ENCODE peak calls at places on chromosomes 2 and 18, in four cellular contexts. I, X, C and V are unnamed samples.
A peak's percentile ranks its signal among the peaks of the same experiment; 100 is the strongest.

GRCh38 chr18:1302861-1303260 is 398.2 kb downstream of the ADCYAP1 start:
- DNase-seq in I (no peak), X (no peak), C (no peak), V (no peak)

GRCh38 chr2:11873766-11874165 is 127.3 kb downstream of the LPIN1 start:
- DNase-seq in I (no peak), X (no peak), C (no peak), V (no peak)

GRCh38 chr2:156110890-156111289 is 221.6 kb downstream of the NR4A2 start:
- DNase-seq in I (no peak), X (peak; percentile 24), C (peak; percentile 11), V (no peak)

GRCh38 chr2:240920783-240921231 is 14.7 kb downstream of the CROCC2 start:
- DNase-seq in I (no peak), X (no peak), C (no peak), V (no peak)

GRCh38 chr18:35513181-35513932 is 15.6 kb upstream of the INO80C start:
- DNase-seq in I (no peak), X (no peak), C (no peak), V (no peak)

GRCh38 chr18:25351280-25351772 is 640 bp downstream of the ZNF521 start:
- DNase-seq in I (no peak), X (no peak), C (no peak), V (no peak)

GRCh38 chr2:191567229-191567628 is 110.7 kb upstream of the NABP1 start:
- DNase-seq in I (no peak), X (no peak), C (no peak), V (no peak)

GRCh38 chr18:43543236-43543635 is 265.9 kb upstream of the SYT4 start:
- DNase-seq in I (no peak), X (no peak), C (no peak), V (no peak)

GRCh38 chr2:1739322-1739957 is 4.9 kb downstream of the PXDN start:
- DNase-seq in I (no peak), X (no peak), C (no peak), V (no peak)

GRCh38 chr2:31414601-31415241 is at the start of gene XDH:
- DNase-seq in I (no peak), X (no peak), C (no peak), V (no peak)
- TF ChIP-seq CEBPB in I (no peak), X (no peak), C (no peak), V (no peak)

GRCh38 chr2:217861334-217861877 is 141.4 kb downstream of the TNS1 start:
- DNase-seq in I (no peak), X (no peak), C (no peak), V (no peak)

GRCh38 chr2:217856871-217857270 is 145.9 kb downstream of the TNS1 start:
- DNase-seq in I (no peak), X (no peak), C (no peak), V (no peak)

GRCh38 chr2:217857624-217858506 is 144.9 kb downstream of the TNS1 start:
- DNase-seq in I (no peak), X (no peak), C (no peak), V (no peak)

GRCh38 chr2:217859926-217860325 is 142.9 kb downstream of the TNS1 start:
- DNase-seq in I (no peak), X (no peak), C (no peak), V (no peak)

GRCh38 chr2:217858519-217859466 is 144.0 kb downstream of the TNS1 start:
- DNase-seq in I (no peak), X (peak; percentile 16), C (peak; percentile 29), V (no peak)
- TF ChIP-seq HDAC6 in I (no peak), X (no peak), C (no peak), V (no peak)

GRCh38 chr2:220077488-220077887 is 450.1 kb downstream of the SLC4A3 start:
- DNase-seq in I (no peak), X (no peak), C (no peak), V (no peak)
- TF ChIP-seq RAD21 in I (no peak), X (no peak), C (no peak), V (no peak)

GRCh38 chr2:173651891-173652290 is 297.2 kb downstream of the CDCA7 start:
- DNase-seq in I (no peak), X (no peak), C (no peak), V (no peak)

GRCh38 chr2:173653427-173653795 is 298.7 kb downstream of the CDCA7 start:
- DNase-seq in I (no peak), X (no peak), C (no peak), V (no peak)

GRCh38 chr2:173654146-173654895 is 299.6 kb downstream of the CDCA7 start:
- DNase-seq in I (no peak), X (no peak), C (no peak), V (no peak)

GRCh38 chr2:173652311-173652710 is 297.6 kb downstream of the CDCA7 start:
- DNase-seq in I (no peak), X (peak; percentile 46), C (no peak), V (no peak)

DNA sequence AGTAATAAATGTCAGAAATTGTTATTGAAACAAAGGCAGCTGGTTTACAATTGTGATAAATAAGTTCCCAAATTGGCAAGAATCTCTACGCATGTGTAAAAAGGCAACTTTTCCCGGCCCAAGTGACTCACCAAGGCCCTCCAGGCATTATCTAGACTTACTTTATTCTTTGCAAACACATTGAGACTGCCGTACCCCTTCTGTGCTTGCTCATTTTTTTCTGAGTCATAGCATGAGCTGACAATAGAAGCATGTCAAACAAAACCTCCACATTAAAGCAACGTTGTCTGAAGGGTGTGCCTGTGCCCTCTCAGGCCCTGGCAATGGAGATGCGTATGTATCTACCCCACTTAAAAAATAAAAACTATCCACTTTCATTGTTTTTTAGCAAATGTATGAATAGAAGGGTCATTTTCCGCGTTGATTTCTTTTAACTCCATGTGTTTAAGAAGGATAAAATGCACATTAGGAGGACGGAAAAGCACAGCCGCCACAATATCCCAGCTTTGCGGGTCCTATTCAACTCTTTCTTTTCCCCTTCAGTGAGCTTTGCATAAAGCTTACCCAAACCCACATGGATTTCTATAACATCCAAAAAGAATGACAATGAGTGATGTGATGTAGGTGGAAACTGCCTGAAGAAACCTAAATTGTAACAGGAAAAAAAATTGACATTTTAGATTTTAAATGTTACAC is 298.2 kb downstream of the CDCA7 start:
- DNase-seq in I (no peak), X (peak; percentile 64), C (no peak), V (no peak)
- TF ChIP-seq CEBPB in I (no peak), X (no peak), C (no peak), V (no peak)

GRCh38 chr2:112156152-112156986 is 18.2 kb downstream of the FBLN7 start:
- DNase-seq in I (no peak), X (peak; percentile 39), C (no peak), V (no peak)
- TF ChIP-seq HDAC6 in I (no peak), X (no peak), C (no peak), V (no peak)

GRCh38 chr2:36178384-36178783 is 177.2 kb upstream of the CRIM1 start:
- DNase-seq in I (no peak), X (no peak), C (no peak), V (no peak)
- TF ChIP-seq RAD21 in I (no peak), X (no peak), C (no peak), V (no peak)

DNA sequence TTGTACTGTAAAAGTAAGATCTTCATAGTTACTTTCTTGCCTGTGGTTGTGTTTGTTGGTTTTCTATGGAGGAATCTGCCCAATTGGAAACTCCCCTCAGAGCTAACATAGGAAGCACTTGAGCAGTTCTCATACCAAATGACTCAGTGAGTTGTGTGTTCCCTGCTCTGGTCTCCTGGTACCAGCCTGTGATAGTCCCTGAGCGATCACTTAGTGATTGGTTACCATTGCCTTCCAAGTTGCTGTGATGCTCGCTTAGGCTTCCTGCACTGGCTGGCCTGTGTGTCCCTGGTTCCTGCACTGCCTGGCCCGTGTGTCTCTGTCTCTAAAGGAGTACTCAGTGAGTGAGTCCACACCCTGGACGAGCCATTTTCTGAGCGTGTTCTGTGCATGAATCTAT is 133.0 kb downstream of the MAP4K4 start:
- DNase-seq in I (no peak), X (no peak), C (no peak), V (no peak)
- TF ChIP-seq CEBPB in I (no peak), X (no peak), C (no peak), V (no peak)

DNA sequence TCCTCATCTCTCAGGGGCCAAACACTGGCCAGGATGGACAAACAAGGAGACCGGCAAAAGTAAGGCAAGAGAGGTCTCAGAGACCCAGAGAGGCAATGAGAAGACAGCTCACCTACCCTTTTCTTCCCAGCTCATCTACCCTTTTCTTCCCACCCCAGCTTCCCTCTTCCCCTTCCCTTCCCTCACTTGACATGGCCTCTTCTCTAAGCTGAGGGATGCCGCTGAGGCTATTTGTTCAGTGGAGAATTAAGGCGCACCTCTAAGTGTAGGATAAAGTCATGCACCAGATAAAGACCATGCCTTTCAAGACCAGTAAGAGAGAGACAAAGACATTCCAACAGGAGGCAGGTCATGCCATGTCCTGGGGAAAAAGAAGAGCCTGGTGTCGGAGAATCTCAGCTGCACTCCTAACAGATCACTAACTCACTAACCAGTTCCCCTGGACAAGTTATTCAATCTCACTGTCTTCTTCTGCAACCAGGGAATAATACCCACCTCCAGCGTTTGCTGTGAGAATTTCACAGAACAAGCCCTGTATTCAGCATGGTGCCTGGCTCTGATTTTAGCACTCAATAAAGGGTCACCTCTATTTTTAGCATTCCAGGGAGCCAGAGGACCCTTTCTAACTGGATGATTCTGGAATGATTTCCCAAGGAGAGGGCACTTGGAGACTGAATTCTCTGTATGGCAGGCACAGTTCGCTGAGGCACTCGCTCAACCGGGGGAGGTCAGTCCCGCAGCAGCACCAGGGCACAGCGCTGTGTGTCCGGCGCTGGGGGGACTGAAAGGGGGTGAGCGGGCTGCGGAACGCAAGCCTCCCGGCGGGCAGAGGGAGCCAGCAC is 3.0 kb upstream of the FOSL2 start:
- DNase-seq in I (no peak), X (no peak), C (peak; percentile 24), V (no peak)
- TF ChIP-seq HDAC6 in I (no peak), X (no peak), C (no peak), V (no peak)

GRCh38 chr2:224085246-224085645 is 46.2 kb upstream of the SERPINE2 start:
- DNase-seq in I (no peak), X (peak; percentile 23), C (no peak), V (no peak)
- TF ChIP-seq RAD21 in I (no peak), X (no peak), C (no peak), V (no peak)

GRCh38 chr2:139645617-139646016 is 865.4 kb upstream of the NXPH2 start:
- DNase-seq in I (no peak), X (no peak), C (no peak), V (no peak)

GRCh38 chr2:139643139-139643538 is 862.9 kb upstream of the NXPH2 start:
- DNase-seq in I (no peak), X (no peak), C (no peak), V (no peak)
- TF ChIP-seq CEBPB in I (no peak), X (no peak), C (no peak), V (no peak)